ENCODE peak calls at places on chromosome 1, in eight cellular contexts. M is T-helper 1 cell, A is body of pancreas, N is mucosa of descending colon, X is iris pigment epithelial cell, L is SW 1271, G is HFF-Myc, R is left cardiac atrium. V is an unnamed sample.
A peak's percentile ranks its signal among the peaks of the same experiment; 100 is the strongest.

GRCh38 chr1:29264773-29265389 is 28.6 kb downstream of the PTPRU start:
- DNase-seq in M (no peak), A (no peak), N (no peak), X (peak; percentile 80), L (no peak), G (no peak), R (no peak), V (peak; percentile 36)

GRCh38 chr1:116309090-116309870 is 63.8 kb upstream of the ATP1A1 start:
- DNase-seq in M (no peak), A (peak; percentile 33), N (no peak), X (no peak), L (no peak), G (no peak), R (no peak), V (no peak)

GRCh38 chr1:61469365-61469764 is 255.6 kb downstream of the TM2D1 start:
- DNase-seq in M (no peak), A (no peak), N (no peak), X (no peak), L (no peak), G (no peak), R (no peak), V (no peak)

GRCh38 chr1:60388092-60388987 is 314.8 kb upstream of the C1orf87 start:
- DNase-seq in M (no peak), A (no peak), N (no peak), X (peak; percentile 31), L (no peak), G (no peak), R (peak; percentile 61), V (no peak)

GRCh38 chr1:247576514-247576913 is 11.6 kb upstream of the OR2G2 start:
- DNase-seq in M (no peak), A (no peak), N (no peak), X (peak; percentile 1), L (peak; percentile 68), G (no peak), R (no peak), V (no peak)

GRCh38 chr1:23470282-23471070 is 13.5 kb downstream of the ASAP3 start:
- DNase-seq in M (no peak), A (no peak), N (no peak), X (peak; percentile 68), L (no peak), G (no peak), R (peak; percentile 79), V (peak; percentile 56)

GRCh38 chr1:49333946-49334345 is 557.3 kb upstream of the BEND5 start:
- DNase-seq in M (no peak), A (no peak), N (no peak), X (peak; percentile 12), L (no peak), G (no peak), R (no peak), V (peak; percentile 2)

GRCh38 chr1:222653178-222653827 is 35.4 kb downstream of the MIA3 start:
- DNase-seq in M (no peak), A (no peak), N (no peak), X (no peak), L (no peak), G (no peak), R (no peak), V (no peak)

GRCh38 chr1:96771847-96772246 is 50.3 kb downstream of the PTBP2 start:
- DNase-seq in M (no peak), A (no peak), N (no peak), X (no peak), L (no peak), G (no peak), R (no peak), V (no peak)

V was measured in fibroblast of gingiva.